ENCODE peak calls at places on chromosomes 7 and 10, in eight cellular contexts. G, W, D, P, M, H, Y and J are unnamed samples.

GRCh38 chr7:131072505-131073091 is 255.1 kb upstream of the MKLN1 start:
- DNase-seq in G (no peak), W (peak), D (peak), P (no peak), H (no peak), M (no peak), Y (no peak), J (no peak)

GRCh38 chr7:137930616-137931015 is 71.3 kb downstream of the CREB3L2 start:
- DNase-seq in H (no peak), M (no peak), Y (no peak), W (peak), G (peak), P (peak), D (peak), J (no peak)

GRCh38 chr7:158470336-158470735 is 117.3 kb downstream of the PTPRN2 start:
- DNase-seq in G (no peak), P (no peak), Y (no peak), M (no peak), H (no peak), W (no peak), D (no peak), J (peak)

GRCh38 chr10:91541481-91541880 is 91.4 kb downstream of the PPP1R3C start:
- DNase-seq in G (no peak), M (no peak), D (no peak), P (peak), H (no peak), W (peak), Y (no peak), J (no peak)

GRCh38 chr10:116038259-116038658 is 234.7 kb downstream of the GFRA1 start:
- DNase-seq in H (no peak), P (no peak), G (peak), D (no peak), W (peak), Y (no peak), M (no peak), J (peak)

GRCh38 chr7:28192786-28193581 is 12.4 kb upstream of the JAZF1 start:
- DNase-seq in M (no peak), G (no peak), Y (no peak), P (no peak), D (no peak), H (no peak), W (no peak), J (no peak)

GRCh38 chr10:116132716-116133420 is 140.1 kb downstream of the GFRA1 start:
- DNase-seq in P (no peak), Y (no peak), H (no peak), D (no peak), W (no peak), G (no peak), M (no peak), J (no peak)

GRCh38 chr10:88125766-88126165 is 262.3 kb downstream of the PTEN start:
- DNase-seq in W (no peak), D (no peak), Y (no peak), G (no peak), M (no peak), H (no peak), P (no peak), J (no peak)

GRCh38 chr7:112594397-112594796 is 113.6 kb downstream of the LSMEM1 start:
- DNase-seq in D (no peak), G (no peak), W (peak), H (no peak), Y (no peak), M (no peak), P (peak), J (no peak)

GRCh38 chr7:44138698-44139097 is 2.4 kb downstream of the MYL7 start:
- DNase-seq in M (no peak), G (no peak), D (no peak), H (no peak), Y (no peak), W (no peak), P (no peak), J (no peak)

GRCh38 chr7:24158976-24159375 is 125.0 kb upstream of the NPY start:
- DNase-seq in M (no peak), H (no peak), D (peak), Y (no peak), G (no peak), P (no peak), W (no peak), J (no peak)

GRCh38 chr10:122206471-122207065 is 64.5 kb upstream of the BTBD16 start:
- DNase-seq in P (no peak), D (no peak), G (no peak), Y (no peak), M (no peak), H (no peak), W (peak), J (no peak)

GRCh38 chr10:44958196-44958896 is 1.3 kb upstream of the RASSF4 start:
- DNase-seq in P (no peak), Y (no peak), H (no peak), W (peak), M (no peak), G (no peak), D (peak), J (peak)